ENCODE peak calls at places on chromosome 3, in eight cellular contexts. C is activated naive CD8-positive, alpha-beta T cell treated with anti-CD3 and anti-CD28 coated beads for 36 hours; X is stimulated activated CD4-positive, alpha-beta T cell treated with anti-CD3 and anti-CD28 coated beads, Interleukin-1b, Interleukin-23, amount 100 ng/mL, for 24 hours; G is T1000; S is NCI-H524 treated with DMSO at 0.1 percent for 48 hours; Q is Kasumi-1; Y is neural crest cell; A is activated CD8-positive, alpha-beta memory T cell treated with anti-CD3 and anti-CD28 coated beads, Interleukin-2, amount 50 U/mL, for 48 hours. J is an unnamed sample.

GRCh38 chr3:185486371-185486770 is 12.5 kb downstream of the TMEM41A start:
- DNase-seq in C (no peak), X (no peak), G (no peak), S (no peak), Q (no peak), Y (no peak), A (no peak), J (no peak)

GRCh38 chr3:127473244-127474024 is 117.1 kb downstream of the TPRA1 start:
- DNase-seq in C (no peak), X (no peak), G (no peak), S (no peak), Q (no peak), Y (no peak), A (no peak), J (no peak)

GRCh38 chr3:120119846-120120510 is 25.7 kb upstream of the GSK3B start:
- DNase-seq in C (no peak), X (no peak), G (no peak), S (no peak), Q (no peak), Y (no peak), A (no peak), J (no peak)

GRCh38 chr3:50807266-50807665 is 132.5 kb downstream of the DOCK3 start:
- DNase-seq in C (no peak), X (no peak), G (no peak), S (peak; percentile 79), Q (no peak), Y (no peak), A (no peak), J (no peak)

GRCh38 chr3:184636774-184637316 is 75.0 kb downstream of the MAGEF1 start:
- DNase-seq in C (peak; percentile 56), X (no peak), G (no peak), S (no peak), Q (peak; percentile 33), Y (no peak), A (peak; percentile 66), J (peak; percentile 67)

GRCh38 chr3:132596816-132597433 is at the start of gene ACKR4:
- DNase-seq in C (no peak), X (no peak), G (no peak), S (no peak), Q (no peak), Y (no peak), A (no peak), J (no peak)

GRCh38 chr3:143755978-143756377 is 92.3 kb downstream of the SLC9A9 start:
- DNase-seq in C (no peak), X (no peak), G (no peak), S (no peak), Q (no peak), Y (no peak), A (no peak), J (no peak)

GRCh38 chr3:43389388-43390254 is 103.3 kb downstream of the SNRK start:
- DNase-seq in C (peak; percentile 76), X (peak; percentile 29), G (peak; percentile 19), S (no peak), Q (peak; percentile 88), Y (no peak), A (peak; percentile 70), J (peak; percentile 39)

J was measured in T-helper 1 cell.